ENCODE peak calls at places on chromosomes 5 and 9, in four cellular contexts. M is effector memory CD8-positive, alpha-beta T cell; X is C1 segment of cervical spinal cord; R is effector CD4-positive, alpha-beta T cell. H is an unnamed sample.

GRCh38 chr5:90987711-90988110 is 395.4 kb downstream of the ARRDC3 start:
- DNase-seq in R (no peak), X (no peak), M (no peak), H (no peak)

GRCh38 chr9:34450644-34451043 is 7.7 kb downstream of the FAM219A start:
- DNase-seq in X (no peak), M (no peak), R (no peak), H (no peak)

GRCh38 chr9:91896513-91897121 is 53.4 kb downstream of the ROR2 start:
- DNase-seq in X (no peak), R (no peak), M (no peak), H (no peak)

GRCh38 chr5:159310492-159310891 is 19.8 kb downstream of the IL12B start:
- DNase-seq in R (no peak), M (no peak), X (no peak), H (peak)

GRCh38 chr9:29349050-29349449 is 1775.8 kb upstream of the C9orf72 start:
- DNase-seq in R (no peak), M (no peak), X (no peak), H (no peak)

GRCh38 chr9:82140471-82140870 is 151.9 kb downstream of the SPATA31D1 start:
- DNase-seq in R (no peak), M (no peak), X (no peak), H (no peak)

GRCh38 chr5:41012318-41012717 is 58.8 kb downstream of the MROH2B start:
- DNase-seq in M (no peak), R (no peak), X (no peak), H (no peak)

GRCh38 chr9:129102791-129103594 is 7.6 kb downstream of the CRAT start:
- DNase-seq in R (no peak), X (no peak), M (no peak), H (no peak)

GRCh38 chr9:91174772-91175171 is 186.9 kb downstream of the AUH start:
- DNase-seq in M (no peak), X (no peak), R (no peak), H (no peak)

GRCh38 chr5:128477946-128478345 is 60.1 kb downstream of the FBN2 start:
- DNase-seq in R (no peak), X (no peak), M (no peak), H (no peak)

GRCh38 chr5:149172261-149172660 is 31.0 kb downstream of the ABLIM3 start:
- DNase-seq in R (no peak), M (no peak), X (no peak), H (no peak)

GRCh38 chr5:145157841-145158240 is 677.3 kb downstream of the PRELID2 start:
- DNase-seq in X (no peak), M (no peak), R (no peak), H (no peak)

GRCh38 chr5:74625742-74626241 is 14.7 kb downstream of the ENC1 start:
- DNase-seq in R (no peak), X (no peak), M (no peak), H (no peak)

GRCh38 chr9:124810513-124811355 is 33.8 kb downstream of the OLFML2A start:
- DNase-seq in X (no peak), M (no peak), R (no peak), H (no peak)

GRCh38 chr9:115891929-115892328 is 261.7 kb upstream of the PAPPA start:
- DNase-seq in X (no peak), M (no peak), R (no peak), H (no peak)

GRCh38 chr5:58264276-58264675 is 195.6 kb downstream of the PLK2 start:
- DNase-seq in R (no peak), M (no peak), X (no peak), H (no peak)

GRCh38 chr9:123669355-123669754 is 260.6 kb downstream of the DENND1A start:
- DNase-seq in X (no peak), M (no peak), R (no peak), H (no peak)

GRCh38 chr9:29214702-29215248 is 1641.5 kb upstream of the C9orf72 start:
- DNase-seq in M (no peak), X (no peak), R (no peak), H (no peak)

GRCh38 chr5:27124590-27124989 is 86.2 kb upstream of the CDH9 start:
- DNase-seq in X (no peak), M (no peak), R (no peak), H (no peak)

GRCh38 chr9:125632321-125633115 is 74.5 kb downstream of the MAPKAP1 start:
- DNase-seq in M (no peak), X (no peak), R (no peak), H (no peak)

GRCh38 chr5:94499806-94500205 is 118.6 kb downstream of the KIAA0825 start:
- DNase-seq in M (no peak), R (no peak), X (no peak), H (no peak)

GRCh38 chr9:69470186-69470977 is 145.4 kb downstream of the ENTREP1 start:
- DNase-seq in M (no peak), X (no peak), R (no peak), H (no peak)

GRCh38 chr5:65395526-65396155 is 86.1 kb downstream of the ADAMTS6 start:
- DNase-seq in R (no peak), X (no peak), M (no peak), H (no peak)

GRCh38 chr5:39624268-39624886 is 199.6 kb upstream of the DAB2 start:
- DNase-seq in M (no peak), R (no peak), X (no peak), H (no peak)

GRCh38 chr5:147746986-147747385 is 35.5 kb downstream of the JAKMIP2 start:
- DNase-seq in M (no peak), X (no peak), R (no peak), H (no peak)

GRCh38 chr9:75890541-75891276 is at the start of gene PCSK5:
- DNase-seq in R (peak), M (peak), X (peak), H (peak)

GRCh38 chr5:77893225-77893860 is 117.2 kb upstream of the TBCA start:
- DNase-seq in X (no peak), M (no peak), R (no peak), H (no peak)

GRCh38 chr5:68834486-68834885 is 259.3 kb upstream of the SLC30A5 start:
- DNase-seq in X (no peak), M (no peak), R (no peak), H (no peak)

GRCh38 chr9:109030426-109030825 is 17.1 kb upstream of the CTNNAL1 start:
- DNase-seq in R (no peak), X (no peak), M (no peak), H (no peak)

GRCh38 chr5:167736992-167737391 is 554.5 kb upstream of the WWC1 start:
- DNase-seq in X (no peak), R (no peak), M (no peak), H (no peak)

H was measured in T-helper 9 cell.